ENCODE peak calls at places on chromosomes 2 and 18, in eight cellular contexts. P is stimulated activated naive CD4-positive, alpha-beta T cell; T is stimulated activated naive B cell treated with anti-CD40 and anti-IgM and Interleukin-4, amounts not matched to agents 10 μg/mL and 1 μg/mL and 100 μg/mL, for 72 hours; Z is HT1080; B is NAMALWA; K is mesenchymal stem cell; O is activated CD8-positive, alpha-beta memory T cell treated with anti-CD3 and anti-CD28 coated beads for 24 hours; G is memory B cell. C is an unnamed sample.

GRCh38 chr2:12970861-12971260 is 254.1 kb downstream of the TRIB2 start:
- DNase-seq in K (peak; percentile 85), Z (peak; percentile 78), O (no peak), G (no peak), P (no peak), B (no peak), T (no peak), C (no peak)

GRCh38 chr2:232838406-232838874 is 31.6 kb upstream of the SNORC start:
- DNase-seq in T (peak; percentile 12), Z (peak; percentile 68), O (peak; percentile 77), K (peak; percentile 43), B (no peak), P (peak; percentile 4), G (peak; percentile 25), C (no peak)

GRCh38 chr2:155815851-155816250 is 516.7 kb downstream of the NR4A2 start:
- DNase-seq in B (peak; percentile 68), O (no peak), G (no peak), K (peak; percentile 1), T (no peak), Z (peak; percentile 52), P (no peak), C (no peak)

GRCh38 chr2:128783193-128783671 is 464.6 kb upstream of the HS6ST1 start:
- DNase-seq in P (no peak), G (no peak), T (no peak), Z (no peak), O (no peak), K (no peak), B (no peak), C (peak; percentile 80)

GRCh38 chr2:29228947-29229346 is 113.7 kb downstream of the CLIP4 start:
- DNase-seq in O (no peak), K (no peak), T (no peak), B (no peak), Z (no peak), G (no peak), P (no peak), C (no peak)

GRCh38 chr18:11981633-11982366 is 493 bp downstream of the IMPA2 start:
- DNase-seq in K (peak; percentile 45), Z (no peak), B (peak; percentile 32), T (peak; percentile 7), G (peak; percentile 9), P (peak; percentile 33), O (peak; percentile 75), C (no peak)

GRCh38 chr2:197873293-197873701 is 68.9 kb downstream of the PLCL1 start:
- DNase-seq in P (no peak), K (peak; percentile 69), B (no peak), Z (peak; percentile 76), T (no peak), G (no peak), O (no peak), C (no peak)

GRCh38 chr2:240934701-240935100 is 28.6 kb downstream of the CROCC2 start:
- DNase-seq in B (no peak), Z (no peak), O (peak; percentile 28), P (no peak), K (no peak), T (no peak), G (no peak), C (no peak)

GRCh38 chr2:84393829-84394228 is 65.3 kb downstream of the SUCLG1 start:
- DNase-seq in G (no peak), K (no peak), O (no peak), B (no peak), T (no peak), Z (peak; percentile 22), P (no peak), C (no peak)

GRCh38 chr18:51429644-51430043 is 232.2 kb upstream of the MEX3C start:
- DNase-seq in Z (no peak), B (no peak), G (no peak), P (no peak), K (no peak), O (no peak), T (no peak), C (no peak)

GRCh38 chr2:26840937-26841610 is 6.9 kb upstream of the DPYSL5 start:
- DNase-seq in O (no peak), K (no peak), Z (no peak), G (no peak), P (no peak), T (no peak), B (peak; percentile 54), C (no peak)

GRCh38 chr2:27720004-27720551 is 51.4 kb upstream of the MRPL33 start:
- DNase-seq in B (no peak), P (no peak), Z (peak; percentile 99), G (no peak), O (peak; percentile 75), K (peak; percentile 95), T (no peak), C (no peak)

GRCh38 chr2:33448216-33448899 is 28.1 kb upstream of the RASGRP3 start:
- DNase-seq in T (no peak), P (no peak), B (no peak), K (peak; percentile 79), G (no peak), Z (no peak), O (no peak), C (no peak)

GRCh38 chr2:136437461-136437860 is 319.5 kb upstream of the CXCR4 start:
- DNase-seq in K (no peak), T (no peak), P (no peak), G (no peak), O (no peak), Z (no peak), B (no peak), C (peak; percentile 80)

GRCh38 chr2:117128471-117128870 is 686.0 kb upstream of the DDX18 start:
- DNase-seq in K (peak; percentile 79), Z (peak; percentile 91), O (no peak), P (no peak), T (no peak), G (no peak), B (no peak), C (no peak)

GRCh38 chr18:62957885-62958472 is 242.6 kb downstream of the PHLPP1 start:
- DNase-seq in Z (peak; percentile 67), B (peak; percentile 66), O (peak; percentile 71), P (no peak), G (peak; percentile 25), K (peak; percentile 56), T (peak; percentile 49), C (no peak)

GRCh38 chr2:223585691-223586090 is 16.5 kb downstream of the SCG2 start:
- DNase-seq in G (no peak), B (no peak), O (no peak), Z (peak; percentile 22), T (no peak), P (no peak), K (peak; percentile 83), C (peak; percentile 31)

GRCh38 chr2:44680424-44680971 is 261.0 kb upstream of the SIX3 start:
- DNase-seq in G (no peak), P (no peak), T (no peak), B (no peak), K (no peak), Z (no peak), O (no peak), C (no peak)

GRCh38 chr2:202009019-202009481 is 24.6 kb upstream of the FZD7 start:
- DNase-seq in O (no peak), T (no peak), G (no peak), K (peak; percentile 51), Z (no peak), P (no peak), B (no peak), C (no peak)

GRCh38 chr2:128374001-128374710 is 55.5 kb upstream of the HS6ST1 start:
- DNase-seq in G (no peak), T (no peak), O (no peak), P (no peak), B (no peak), Z (no peak), K (peak; percentile 90), C (no peak)

GRCh38 chr2:159126653-159127052 is 158.2 kb downstream of the TANC1 start:
- DNase-seq in K (peak; percentile 80), O (no peak), T (no peak), G (no peak), B (no peak), P (no peak), Z (no peak), C (no peak)